ENCODE peak calls at places on chromosomes 6 and 20, in eight cellular contexts. One of them, this sample, is unnamed.

GRCh38 chr6:150361876-150362275 is 6.9 kb upstream of the IYD start:
- DNase-seq in hippocampal formation: no peak
- DNase-seq in DMS153: no peak
- DNase-seq in LHCN-M2: no peak
- DNase-seq in iris pigment epithelial cell: no peak
- DNase-seq in HS-5: no peak
- DNase-seq in HCT116: no peak
- DNase-seq in NCI-H146: no peak
- DNase-seq in this sample: no peak

GRCh38 chr20:54133434-54134427 is 40.1 kb downstream of the CYP24A1 start:
- DNase-seq in hippocampal formation: no peak
- DNase-seq in DMS153: peak; percentile 85
- DNase-seq in LHCN-M2: peak; percentile 63
- DNase-seq in iris pigment epithelial cell: no peak
- DNase-seq in HS-5: no peak
- DNase-seq in HCT116: peak; percentile 63
- DNase-seq in NCI-H146: no peak
- DNase-seq in this sample: no peak

GRCh38 chr6:52697903-52698302 is 27.0 kb downstream of the TMEM14A start:
- DNase-seq in hippocampal formation: no peak
- DNase-seq in DMS153: no peak
- DNase-seq in LHCN-M2: peak; percentile 27
- DNase-seq in iris pigment epithelial cell: no peak
- DNase-seq in HS-5: no peak
- DNase-seq in HCT116: no peak
- DNase-seq in NCI-H146: peak; percentile 3
- DNase-seq in this sample: no peak

GRCh38 chr6:168377481-168377850 is 57.9 kb upstream of the DACT2 start:
- DNase-seq in hippocampal formation: no peak
- DNase-seq in DMS153: peak; percentile 85
- DNase-seq in LHCN-M2: no peak
- DNase-seq in iris pigment epithelial cell: no peak
- DNase-seq in HS-5: no peak
- DNase-seq in HCT116: no peak
- DNase-seq in NCI-H146: no peak
- DNase-seq in this sample: no peak

GRCh38 chr20:21719592-21720214 is 14.2 kb downstream of the PAX1 start:
- DNase-seq in hippocampal formation: peak; percentile 36
- DNase-seq in DMS153: peak; percentile 56
- DNase-seq in LHCN-M2: peak; percentile 37
- DNase-seq in iris pigment epithelial cell: peak; percentile 70
- DNase-seq in HS-5: peak; percentile 16
- DNase-seq in HCT116: peak; percentile 35
- DNase-seq in NCI-H146: peak; percentile 43
- DNase-seq in this sample: peak; percentile 57

GRCh38 chr20:36490191-36490590 is 51.1 kb upstream of the MYL9 start:
- DNase-seq in hippocampal formation: no peak
- DNase-seq in DMS153: no peak
- DNase-seq in LHCN-M2: no peak
- DNase-seq in iris pigment epithelial cell: no peak
- DNase-seq in HS-5: no peak
- DNase-seq in HCT116: no peak
- DNase-seq in NCI-H146: no peak
- DNase-seq in this sample: no peak

GRCh38 chr6:42618686-42619085 is 54.9 kb downstream of the UBR2 start:
- DNase-seq in hippocampal formation: no peak
- DNase-seq in DMS153: no peak
- DNase-seq in LHCN-M2: peak; percentile 54
- DNase-seq in iris pigment epithelial cell: peak; percentile 69
- DNase-seq in HS-5: peak; percentile 65
- DNase-seq in HCT116: no peak
- DNase-seq in NCI-H146: no peak
- DNase-seq in this sample: no peak

GRCh38 chr20:53741726-53742028 is 148.0 kb upstream of the ZNF217 start:
- DNase-seq in hippocampal formation: no peak
- DNase-seq in DMS153: no peak
- DNase-seq in LHCN-M2: no peak
- DNase-seq in iris pigment epithelial cell: no peak
- DNase-seq in HS-5: no peak
- DNase-seq in HCT116: no peak
- DNase-seq in NCI-H146: no peak
- DNase-seq in this sample: no peak

GRCh38 chr6:766625-767024 is 73.7 kb upstream of the EXOC2 start:
- DNase-seq in hippocampal formation: no peak
- DNase-seq in DMS153: no peak
- DNase-seq in LHCN-M2: no peak
- DNase-seq in iris pigment epithelial cell: no peak
- DNase-seq in HS-5: no peak
- DNase-seq in HCT116: no peak
- DNase-seq in NCI-H146: no peak
- DNase-seq in this sample: no peak

GRCh38 chr6:31763617-31763940 is 1.1 kb downstream of the SAPCD1 start:
- DNase-seq in hippocampal formation: no peak
- DNase-seq in DMS153: no peak
- DNase-seq in LHCN-M2: peak; percentile 78
- DNase-seq in iris pigment epithelial cell: peak; percentile 15
- DNase-seq in HS-5: peak; percentile 32
- DNase-seq in HCT116: no peak
- DNase-seq in NCI-H146: no peak
- DNase-seq in this sample: no peak

GRCh38 chr6:408599-409102 is 17.1 kb downstream of the IRF4 start:
- DNase-seq in hippocampal formation: no peak
- DNase-seq in DMS153: no peak
- DNase-seq in LHCN-M2: peak; percentile 67
- DNase-seq in iris pigment epithelial cell: peak; percentile 56
- DNase-seq in HS-5: no peak
- DNase-seq in HCT116: peak; percentile 53
- DNase-seq in NCI-H146: peak; percentile 60
- DNase-seq in this sample: no peak

GRCh38 chr20:2814587-2815051 is at the start of gene C20orf141:
- DNase-seq in hippocampal formation: no peak
- DNase-seq in DMS153: no peak
- DNase-seq in LHCN-M2: peak; percentile 100
- DNase-seq in iris pigment epithelial cell: peak; percentile 98
- DNase-seq in HS-5: peak; percentile 99
- DNase-seq in HCT116: no peak
- DNase-seq in NCI-H146: no peak
- DNase-seq in this sample: no peak

GRCh38 chr6:48472121-48472520 is 361.1 kb upstream of the PTCHD4 start:
- DNase-seq in hippocampal formation: no peak
- DNase-seq in DMS153: no peak
- DNase-seq in LHCN-M2: no peak
- DNase-seq in iris pigment epithelial cell: peak; percentile 33
- DNase-seq in HS-5: no peak
- DNase-seq in HCT116: no peak
- DNase-seq in NCI-H146: no peak
- DNase-seq in this sample: no peak

GRCh38 chr20:34863421-34863965 is 9.2 kb downstream of the GGT7 start:
- DNase-seq in hippocampal formation: no peak
- DNase-seq in DMS153: no peak
- DNase-seq in LHCN-M2: no peak
- DNase-seq in iris pigment epithelial cell: no peak
- DNase-seq in HS-5: no peak
- DNase-seq in HCT116: no peak
- DNase-seq in NCI-H146: no peak
- DNase-seq in this sample: no peak

GRCh38 chr20:35277531-35278395 is at the start of gene MMP24OS:
- DNase-seq in hippocampal formation: peak; percentile 72
- DNase-seq in DMS153: peak; percentile 78
- DNase-seq in LHCN-M2: peak; percentile 88
- DNase-seq in iris pigment epithelial cell: peak; percentile 89
- DNase-seq in HS-5: peak; percentile 39
- DNase-seq in HCT116: peak; percentile 66
- DNase-seq in NCI-H146: peak; percentile 94
- DNase-seq in this sample: peak; percentile 97

GRCh38 chr6:111563581-111563980 is 42.1 kb downstream of the TRAF3IP2 start:
- DNase-seq in hippocampal formation: no peak
- DNase-seq in DMS153: no peak
- DNase-seq in LHCN-M2: no peak
- DNase-seq in iris pigment epithelial cell: no peak
- DNase-seq in HS-5: no peak
- DNase-seq in HCT116: no peak
- DNase-seq in NCI-H146: no peak
- DNase-seq in this sample: no peak

GRCh38 chr6:71287038-71287437 is 1.6 kb upstream of the OGFRL1 start:
- DNase-seq in hippocampal formation: no peak
- DNase-seq in DMS153: no peak
- DNase-seq in LHCN-M2: peak; percentile 45
- DNase-seq in iris pigment epithelial cell: peak; percentile 50
- DNase-seq in HS-5: no peak
- DNase-seq in HCT116: no peak
- DNase-seq in NCI-H146: no peak
- DNase-seq in this sample: peak; percentile 8

GRCh38 chr6:133854633-133855598 is 34.0 kb upstream of the TCF21 start:
- DNase-seq in hippocampal formation: no peak
- DNase-seq in DMS153: peak; percentile 53
- DNase-seq in LHCN-M2: no peak
- DNase-seq in iris pigment epithelial cell: no peak
- DNase-seq in HS-5: no peak
- DNase-seq in HCT116: no peak
- DNase-seq in NCI-H146: peak; percentile 63
- DNase-seq in this sample: peak; percentile 34

GRCh38 chr6:18242062-18242851 is 22.1 kb downstream of the DEK start:
- DNase-seq in hippocampal formation: no peak
- DNase-seq in DMS153: no peak
- DNase-seq in LHCN-M2: peak; percentile 87
- DNase-seq in iris pigment epithelial cell: peak; percentile 96
- DNase-seq in HS-5: peak; percentile 77
- DNase-seq in HCT116: peak; percentile 72
- DNase-seq in NCI-H146: no peak
- DNase-seq in this sample: no peak

GRCh38 chr6:146785001-146785585 is 186.3 kb downstream of the ADGB start:
- DNase-seq in hippocampal formation: peak; percentile 2
- DNase-seq in DMS153: peak; percentile 21
- DNase-seq in LHCN-M2: peak; percentile 54
- DNase-seq in iris pigment epithelial cell: peak; percentile 53
- DNase-seq in HS-5: no peak
- DNase-seq in HCT116: peak; percentile 56
- DNase-seq in NCI-H146: peak; percentile 69
- DNase-seq in this sample: peak; percentile 18

GRCh38 chr6:67914419-67914818 is 720.7 kb upstream of the ADGRB3 start:
- DNase-seq in hippocampal formation: no peak
- DNase-seq in DMS153: no peak
- DNase-seq in LHCN-M2: no peak
- DNase-seq in iris pigment epithelial cell: peak; percentile 72
- DNase-seq in HS-5: peak; percentile 26
- DNase-seq in HCT116: no peak
- DNase-seq in NCI-H146: no peak
- DNase-seq in this sample: no peak

GRCh38 chr6:27605401-27606342 is 132.8 kb upstream of the ZNF184 start:
- DNase-seq in hippocampal formation: no peak
- DNase-seq in DMS153: no peak
- DNase-seq in LHCN-M2: peak; percentile 58
- DNase-seq in iris pigment epithelial cell: peak; percentile 86
- DNase-seq in HS-5: peak; percentile 82
- DNase-seq in HCT116: peak; percentile 85
- DNase-seq in NCI-H146: peak; percentile 26
- DNase-seq in this sample: peak; percentile 68

GRCh38 chr6:93721386-93722048 is 302.2 kb upstream of the EPHA7 start:
- DNase-seq in hippocampal formation: peak; percentile 8
- DNase-seq in DMS153: peak; percentile 80
- DNase-seq in LHCN-M2: peak; percentile 73
- DNase-seq in iris pigment epithelial cell: peak; percentile 49
- DNase-seq in HS-5: peak; percentile 4
- DNase-seq in HCT116: no peak
- DNase-seq in NCI-H146: peak; percentile 86
- DNase-seq in this sample: no peak

This sample was measured in GM13976.